ENCODE peak calls at places on chromosomes 12 and 14, in ten cellular contexts. A, K, O, W, X, Q, T, L, P and I are unnamed samples.
A peak's percentile ranks its signal among the peaks of the same experiment; 100 is the strongest.

GRCh38 chr12:124242529-124243065 is 52.3 kb upstream of the RFLNA start:
- DNase-seq in A (no peak), K (no peak), O (no peak), W (no peak), X (no peak), Q (no peak), T (no peak), L (no peak), P (no peak), I (no peak)

GRCh38 chr14:93788557-93789365 is 476 bp upstream of the PRIMA1 start:
- DNase-seq in A (no peak), K (no peak), O (peak; percentile 58), W (peak; percentile 88), X (peak; percentile 40), Q (no peak), T (no peak), L (no peak), P (no peak), I (peak; percentile 29)

GRCh38 chr12:127928615-127929014 is 338.4 kb upstream of the TMEM132C start:
- DNase-seq in A (no peak), K (no peak), O (no peak), W (no peak), X (no peak), Q (no peak), T (no peak), L (no peak), P (no peak), I (no peak)

GRCh38 chr14:38880643-38881567 is 222.1 kb downstream of the SEC23A start:
- DNase-seq in A (peak; percentile 28), K (no peak), O (no peak), W (no peak), X (no peak), Q (peak; percentile 92), T (no peak), L (no peak), P (no peak), I (no peak)

GRCh38 chr12:43370299-43370698 is 181.7 kb downstream of the ADAMTS20 start:
- DNase-seq in A (peak; percentile 13), K (peak; percentile 76), O (no peak), W (no peak), X (no peak), Q (peak; percentile 3), T (no peak), L (no peak), P (no peak), I (no peak)

GRCh38 chr12:21940972-21941521 is at the start of gene ABCC9:
- DNase-seq in A (no peak), K (no peak), O (peak; percentile 28), W (peak; percentile 81), X (peak; percentile 30), Q (peak; percentile 16), T (no peak), L (peak; percentile 23), P (no peak), I (peak; percentile 13)

GRCh38 chr12:132238487-132239248 is 90.7 kb downstream of the GALNT9 start:
- DNase-seq in A (no peak), K (no peak), O (no peak), W (no peak), X (no peak), Q (no peak), T (no peak), L (no peak), P (no peak), I (no peak)

GRCh38 chr12:110846615-110847566 is at the start of gene CCDC63:
- DNase-seq in A (peak; percentile 14), K (peak; percentile 68), O (peak; percentile 58), W (peak; percentile 78), X (peak; percentile 39), Q (peak; percentile 50), T (peak; percentile 57), L (peak; percentile 57), P (peak; percentile 25), I (peak; percentile 60)

GRCh38 chr12:124327362-124328043 is 32.6 kb downstream of the RFLNA start:
- DNase-seq in A (no peak), K (no peak), O (no peak), W (no peak), X (no peak), Q (no peak), T (no peak), L (no peak), P (no peak), I (no peak)

GRCh38 chr14:64753374-64753773 is 49.1 kb downstream of the PLEKHG3 start:
- DNase-seq in A (no peak), K (no peak), O (no peak), W (no peak), X (no peak), Q (no peak), T (no peak), L (no peak), P (no peak), I (no peak)

GRCh38 chr12:52310622-52311281 is 10.4 kb downstream of the KRT83 start:
- DNase-seq in A (no peak), K (no peak), O (no peak), W (no peak), X (no peak), Q (no peak), T (no peak), L (no peak), P (no peak), I (no peak)

GRCh38 chr12:82896286-82896685 is 209.6 kb downstream of the TMTC2 start:
- DNase-seq in A (no peak), K (no peak), O (no peak), W (no peak), X (no peak), Q (no peak), T (no peak), L (no peak), P (no peak), I (no peak)

GRCh38 chr12:93325855-93326254 is 51.9 kb upstream of the NUDT4 start:
- DNase-seq in A (no peak), K (no peak), O (no peak), W (no peak), X (no peak), Q (no peak), T (no peak), L (no peak), P (no peak), I (no peak)

GRCh38 chr14:56452989-56453388 is 126.6 kb upstream of the TMEM260 start:
- DNase-seq in A (no peak), K (no peak), O (no peak), W (no peak), X (no peak), Q (no peak), T (no peak), L (no peak), P (no peak), I (no peak)

GRCh38 chr12:402127-402456 is 648 bp downstream of the CCDC77 start:
- DNase-seq in A (peak; percentile 42), K (no peak), O (no peak), W (no peak), X (no peak), Q (peak; percentile 67), T (no peak), L (peak; percentile 53), P (no peak), I (no peak)

GRCh38 chr12:400828-401227 is 616 bp upstream of the CCDC77 start:
- DNase-seq in A (no peak), K (no peak), O (no peak), W (no peak), X (no peak), Q (no peak), T (no peak), L (peak; percentile 18), P (no peak), I (no peak)

GRCh38 chr12:401235-402126 is at the start of gene CCDC77:
- DNase-seq in A (peak; percentile 89), K (peak; percentile 83), O (peak; percentile 92), W (peak; percentile 95), X (peak; percentile 92), Q (peak; percentile 96), T (peak; percentile 89), L (peak; percentile 93), P (peak; percentile 80), I (peak; percentile 93)
- TF ChIP-seq POLR2A in A (peak; percentile 70), K (peak; percentile 82), O (no peak), W (no peak), X (peak; percentile 34), Q (peak; percentile 27), T (no peak), L (peak; percentile 84), P (peak; percentile 91), I (no peak)

DNA sequence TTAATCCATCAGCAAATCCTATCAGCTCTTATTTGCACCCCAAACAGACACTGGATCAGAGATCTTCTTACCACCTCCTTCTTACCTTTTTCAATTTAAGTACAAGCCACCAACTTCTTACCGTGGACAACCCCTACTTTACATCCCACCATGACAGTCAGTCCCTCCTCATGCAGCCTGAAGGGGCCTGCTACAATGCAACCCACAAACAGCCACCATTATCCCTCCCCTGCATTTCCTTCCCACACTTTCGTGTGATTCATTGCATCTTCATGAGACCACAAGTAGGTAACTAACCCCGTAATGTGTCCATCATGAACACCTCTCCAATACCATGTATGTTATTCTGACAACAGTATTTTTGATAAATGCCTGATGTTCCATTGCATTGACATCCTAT is 108.6 kb downstream of the BCL11B start:
- DNase-seq in A (no peak), K (no peak), O (no peak), W (peak; percentile 17), X (no peak), Q (no peak), T (no peak), L (no peak), P (no peak), I (no peak)
- TF ChIP-seq POLR2AphosphoS5 in A (no peak), K (no peak), O (no peak), W (no peak), X (no peak), Q (no peak), T (no peak), L (no peak), P (no peak), I (no peak)

DNA sequence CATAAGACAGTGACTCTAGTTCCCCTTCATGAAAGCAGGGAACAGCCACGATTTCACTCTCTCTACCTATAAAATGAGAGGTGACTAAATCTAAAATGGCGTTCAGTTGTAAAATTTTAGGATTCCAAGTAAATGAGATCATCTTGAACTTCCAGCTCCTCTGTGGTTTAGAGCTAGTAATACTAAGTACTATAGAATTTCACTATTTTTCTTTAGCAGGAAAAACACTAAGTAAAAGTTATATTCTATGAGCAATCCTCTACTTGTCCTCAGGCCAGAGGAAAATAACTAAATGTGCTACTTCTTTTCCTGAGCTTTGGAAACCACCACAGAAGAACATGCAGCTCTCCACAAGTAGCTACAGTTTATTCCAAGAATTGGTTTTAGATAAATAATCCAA is 55.6 kb downstream of the NIN start:
- DNase-seq in A (no peak), K (no peak), O (no peak), W (no peak), X (no peak), Q (peak; percentile 53), T (no peak), L (no peak), P (no peak), I (no peak)
- H3K27ac ChIP-seq in A (no peak overlapping the region), K (no peak overlapping the region), O (peak overlapping the region; percentile 28), W (peak overlapping the region; percentile 48), X (peak overlapping the region; percentile 27), Q (peak overlapping the region; percentile 71), T (peak overlapping the region; percentile 83), L (no peak overlapping the region), P (no peak overlapping the region), I (peak overlapping the region; percentile 21)

DNA sequence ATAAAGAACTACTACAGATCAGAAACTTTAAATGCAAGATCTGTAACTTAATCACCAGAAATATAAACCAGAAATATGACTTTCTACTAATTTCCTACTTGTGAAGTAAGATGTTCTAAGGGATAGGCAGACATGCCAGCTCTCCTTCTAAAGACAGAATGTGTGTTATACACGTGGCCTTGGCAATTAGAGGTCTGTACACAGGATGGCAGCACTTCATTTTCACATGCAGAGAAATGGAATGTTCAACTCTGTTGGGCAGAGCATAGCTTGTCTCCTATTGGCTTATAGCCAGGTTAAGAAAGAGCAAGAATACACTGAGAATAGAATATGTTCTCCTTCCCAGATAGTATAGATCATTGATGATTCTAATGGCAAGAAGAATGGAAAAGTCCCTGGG is 403.8 kb downstream of the DAD1 start:
- DNase-seq in A (peak; percentile 24), K (no peak), O (no peak), W (no peak), X (no peak), Q (peak; percentile 13), T (no peak), L (no peak), P (no peak), I (no peak)
- TF ChIP-seq POLR2A in A (no peak), K (no peak), O (no peak), W (no peak), X (no peak), Q (no peak), T (no peak), L (no peak), P (no peak), I (no peak)